ENCODE peak calls at places on chromosome 3, in seven cellular contexts. Q, K, X, T, Z, C and V are unnamed samples.

GRCh38 chr3:183491109-183491922 is 62.9 kb upstream of the MCF2L2 start:
- DNase-seq in Z (no peak), Q (no peak), T (no peak), C (no peak), K (no peak), X (no peak), V (no peak)

GRCh38 chr3:115830764-115831395 is 207.6 kb downstream of the GAP43 start:
- DNase-seq in C (no peak), Z (no peak), K (no peak), Q (no peak), X (no peak), T (no peak), V (no peak)

GRCh38 chr3:13484861-13485590 is 4.9 kb downstream of the HDAC11 start:
- DNase-seq in Q (peak; percentile 76), T (peak; percentile 96), Z (peak; percentile 93), C (peak; percentile 52), X (peak; percentile 78), K (peak; percentile 84), V (no peak)

GRCh38 chr3:150727653-150728502 is 24.2 kb upstream of the ERICH6 start:
- DNase-seq in C (no peak), K (no peak), Q (no peak), T (no peak), X (no peak), Z (peak; percentile 35), V (no peak)

GRCh38 chr3:49924683-49925082 is 4.9 kb downstream of the MON1A start:
- DNase-seq in C (peak; percentile 73), K (no peak), T (no peak), Z (no peak), X (no peak), Q (no peak), V (no peak)

GRCh38 chr3:23115171-23115877 is 87.8 kb upstream of the UBE2E2 start:
- DNase-seq in Q (no peak), T (no peak), Z (no peak), K (no peak), C (no peak), X (no peak), V (no peak)

GRCh38 chr3:73141531-73141930 is 80.1 kb downstream of the EBLN2 start:
- DNase-seq in C (no peak), X (no peak), K (no peak), Z (no peak), Q (no peak), T (no peak), V (no peak)

GRCh38 chr3:120743081-120743365 is 479 bp downstream of the GTF2E1 start:
- DNase-seq in Z (no peak), K (no peak), Q (no peak), C (no peak), T (no peak), X (no peak), V (no peak)

GRCh38 chr3:56980798-56981390 is 79.6 kb upstream of the SPATA12 start:
- DNase-seq in C (peak; percentile 68), Q (no peak), T (peak; percentile 50), K (no peak), X (no peak), Z (no peak), V (no peak)

GRCh38 chr3:160444411-160444810 is 5.2 kb downstream of the TRIM59 start:
- DNase-seq in K (no peak), X (no peak), C (no peak), Z (no peak), T (no peak), Q (no peak), V (no peak)

GRCh38 chr3:174125267-174125844 is 727.8 kb downstream of the NLGN1 start:
- DNase-seq in C (peak; percentile 31), Q (no peak), K (no peak), Z (no peak), T (no peak), X (no peak), V (no peak)

GRCh38 chr3:29406433-29406832 is 125.6 kb downstream of the RBMS3 start:
- DNase-seq in X (no peak), T (no peak), Q (no peak), K (no peak), C (no peak), Z (no peak), V (no peak)

GRCh38 chr3:31275038-31275562 is 257.6 kb upstream of the STT3B start:
- DNase-seq in Q (no peak), T (peak; percentile 27), K (no peak), X (no peak), Z (no peak), C (no peak), V (no peak)

GRCh38 chr3:122974764-122975162 is 52.8 kb downstream of the SEMA5B start:
- DNase-seq in K (peak; percentile 75), C (no peak), X (no peak), Q (no peak), T (no peak), Z (no peak), V (no peak)

GRCh38 chr3:10189557-10190374 is 25.0 kb downstream of the IRAK2 start:
- DNase-seq in Q (peak; percentile 83), Z (peak; percentile 78), X (peak; percentile 92), K (peak; percentile 95), C (no peak), T (peak; percentile 89), V (no peak)

GRCh38 chr3:156792945-156793344 is 33.2 kb upstream of the LEKR1 start:
- DNase-seq in K (no peak), Q (no peak), Z (no peak), C (no peak), T (no peak), X (no peak), V (no peak)

GRCh38 chr3:157135671-157136396 is 24.1 kb downstream of the CCNL1 start:
- DNase-seq in Q (no peak), K (no peak), T (no peak), C (no peak), Z (no peak), X (no peak), V (no peak)

GRCh38 chr3:135690664-135691063 is 274.9 kb upstream of the PPP2R3A start:
- DNase-seq in T (no peak), C (no peak), K (no peak), Q (no peak), X (no peak), Z (no peak), V (no peak)

GRCh38 chr3:98563661-98564281 is 29.6 kb downstream of the CPOX start:
- DNase-seq in Z (no peak), T (no peak), Q (no peak), X (no peak), C (no peak), K (no peak), V (no peak)

GRCh38 chr3:107236661-107237375 is 140.4 kb upstream of the CCDC54 start:
- DNase-seq in K (no peak), T (no peak), Z (no peak), C (no peak), Q (no peak), X (no peak), V (no peak)

GRCh38 chr3:171258316-171258715 is 201.9 kb downstream of the TNIK start:
- DNase-seq in X (no peak), C (peak; percentile 56), T (no peak), Q (no peak), Z (no peak), K (no peak), V (no peak)

GRCh38 chr3:184568918-184569829 is 7.6 kb downstream of the EPHB3 start:
- DNase-seq in X (peak; percentile 85), T (peak; percentile 77), Z (peak; percentile 72), Q (peak; percentile 81), K (peak; percentile 95), C (no peak), V (no peak)

GRCh38 chr3:118089563-118089962 is 945.1 kb downstream of the IGSF11 start:
- DNase-seq in T (no peak), X (no peak), C (no peak), K (no peak), Z (no peak), Q (no peak), V (no peak)

GRCh38 chr3:43307226-43307625 is 20.9 kb downstream of the SNRK start:
- DNase-seq in C (no peak), Z (no peak), Q (no peak), T (no peak), X (no peak), K (no peak), V (no peak)

DNA sequence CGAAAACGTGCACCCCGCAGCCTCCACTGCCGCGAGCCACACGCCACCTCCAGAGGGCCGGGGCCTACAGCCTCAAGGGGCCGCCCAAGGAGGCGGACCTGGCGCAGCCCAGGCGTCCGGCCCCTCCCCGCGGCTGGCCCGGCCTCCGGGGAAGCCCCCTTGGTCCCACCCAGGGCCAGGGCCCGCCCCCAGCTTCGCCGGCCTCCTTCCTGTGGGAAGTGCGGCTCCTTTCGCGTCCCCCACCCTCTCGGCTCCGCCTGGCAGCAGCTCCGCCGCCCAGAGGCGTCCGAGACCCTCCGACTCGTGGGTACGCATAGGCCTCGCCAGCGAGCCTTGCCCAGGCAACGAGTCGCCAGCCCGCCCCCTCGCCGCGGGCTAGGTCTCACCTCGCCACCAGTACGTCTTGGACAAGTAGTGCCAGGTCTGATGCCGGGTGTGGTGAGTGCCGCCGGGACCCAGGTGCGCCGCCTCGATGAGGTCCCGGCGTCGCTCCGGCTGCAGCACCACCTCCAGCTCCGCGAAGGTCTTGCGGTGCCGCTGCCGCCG is 640 bp downstream of the ZBTB11 start:
- DNase-seq in C (peak; percentile 88), Q (peak; percentile 89), T (peak; percentile 93), X (peak; percentile 100), K (peak; percentile 97), Z (peak; percentile 96), V (peak; percentile 86)
- TF ChIP-seq POLR2A in C (peak; percentile 84), Q (no peak), T (no peak), X (no peak), K (peak; percentile 12), Z (peak; percentile 35), V (peak; percentile 75)

DNA sequence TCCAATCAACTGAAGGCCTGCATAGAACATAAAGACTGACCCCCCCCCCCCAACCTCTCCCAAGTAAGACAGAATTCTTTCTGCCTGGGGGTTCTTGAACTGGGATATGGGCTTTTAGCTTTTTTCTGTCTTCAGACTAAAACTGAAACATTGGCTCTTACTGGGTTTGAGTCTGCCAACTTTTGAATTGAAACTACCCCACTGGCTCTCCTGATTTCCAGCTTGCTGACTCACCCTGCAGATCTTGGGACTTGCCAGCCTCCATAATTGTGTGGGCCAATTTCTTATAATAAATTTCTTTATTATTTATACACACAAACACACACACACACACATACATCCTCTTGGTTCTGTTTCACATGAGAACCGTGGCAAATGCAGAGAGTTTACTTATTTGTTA is 192.1 kb downstream of the TPRG1 start:
- DNase-seq in Z (no peak), X (no peak), T (no peak), C (no peak), K (no peak), Q (no peak), V (no peak)
- TF ChIP-seq POLR2AphosphoS5 in Z (no peak), X (no peak), T (no peak), C (no peak), K (no peak), Q (no peak), V (no peak)

GRCh38 chr3:133643611-133644010 is 18.1 kb downstream of the TOPBP1 start:
- DNase-seq in Q (no peak), C (no peak), T (no peak), Z (no peak), X (no peak), K (no peak), V (no peak)

GRCh38 chr3:133644768-133645167 is 17.0 kb downstream of the TOPBP1 start:
- DNase-seq in K (no peak), T (no peak), X (no peak), Z (no peak), C (no peak), Q (no peak), V (no peak)

GRCh38 chr3:133641254-133641653 is 20.5 kb downstream of the TOPBP1 start:
- DNase-seq in Q (no peak), X (no peak), T (no peak), Z (no peak), C (no peak), K (no peak), V (no peak)
- TF ChIP-seq POLR2A in Q (no peak), X (no peak), T (no peak), Z (no peak), C (no peak), K (no peak), V (no peak)

GRCh38 chr3:152235709-152236298 is 32.9 kb upstream of the MBNL1 start:
- DNase-seq in K (no peak), T (no peak), Q (no peak), C (peak; percentile 6), X (no peak), Z (no peak), V (no peak)
- TF ChIP-seq POLR2AphosphoS5 in K (no peak), T (no peak), Q (no peak), C (no peak), X (no peak), Z (no peak), V (no peak)